ENCODE peak calls at places on chromosomes 16 and 17, in six cellular contexts. N, K, W, U, I and E are unnamed samples.

GRCh38 chr16:11390573-11391495 is 45.6 kb downstream of the RMI2 start:
- DNase-seq in I (no peak), N (no peak), W (no peak), K (no peak), U (no peak), E (no peak)

GRCh38 chr16:50666658-50667496 is 14.2 kb downstream of the SNX20 start:
- DNase-seq in U (no peak), N (no peak), I (peak), W (no peak), K (no peak), E (no peak)

GRCh38 chr16:5015351-5015750 is 18.4 kb downstream of the NAGPA start:
- DNase-seq in N (no peak), I (no peak), K (peak), U (no peak), W (no peak), E (no peak)

GRCh38 chr17:63035271-63035670 is 69.2 kb downstream of the TANC2 start:
- DNase-seq in N (no peak), K (peak), W (no peak), U (peak), I (no peak), E (peak)

GRCh38 chr17:37706446-37706845 is 38.4 kb downstream of the HNF1B start:
- DNase-seq in K (no peak), N (no peak), I (no peak), U (no peak), W (no peak), E (no peak)

GRCh38 chr17:19331134-19331533 is 31.4 kb downstream of the B9D1 start:
- DNase-seq in N (no peak), U (peak), W (no peak), I (no peak), K (no peak), E (peak)

GRCh38 chr17:29930399-29931010 is 477 bp upstream of the SSH2 start:
- DNase-seq in N (no peak), K (no peak), W (no peak), I (peak), U (peak), E (no peak)

GRCh38 chr17:4536259-4536741 is 18.9 kb downstream of the MYBBP1A start:
- DNase-seq in W (no peak), I (peak), N (peak), K (no peak), U (no peak), E (no peak)

GRCh38 chr17:83201206-83202001 is 122.0 kb downstream of the METRNL start:
- DNase-seq in W (no peak), U (no peak), N (peak), K (no peak), I (no peak), E (no peak)

GRCh38 chr16:30858829-30859423 is 35.0 kb downstream of the BCL7C start:
- DNase-seq in W (no peak), I (no peak), K (no peak), N (no peak), U (no peak), E (no peak)

GRCh38 chr17:40309031-40309937 is at the start of gene RARA:
- DNase-seq in N (peak), U (no peak), K (peak), W (no peak), I (no peak), E (no peak)

GRCh38 chr16:57361384-57361783 is 2.8 kb downstream of the CCL22 start:
- DNase-seq in K (no peak), U (no peak), W (no peak), N (no peak), I (no peak), E (no peak)

GRCh38 chr17:82003411-82004381 is 19.0 kb downstream of the CENPX start:
- DNase-seq in K (peak), U (peak), N (peak), W (peak), I (no peak), E (peak)

GRCh38 chr17:39935896-39936295 is 8.4 kb downstream of the LRRC3C start:
- DNase-seq in N (no peak), U (peak), I (no peak), W (no peak), K (no peak), E (no peak)

GRCh38 chr16:70768205-70768580 is 32.8 kb downstream of the VAC14 start:
- DNase-seq in K (no peak), W (no peak), U (no peak), N (no peak), I (no peak), E (no peak)

GRCh38 chr17:36856169-36856568 is 81.1 kb upstream of the LHX1 start:
- DNase-seq in I (no peak), K (no peak), U (no peak), W (no peak), N (no peak), E (no peak)

GRCh38 chr17:8806206-8807069 is 7.3 kb upstream of the MFSD6L start:
- DNase-seq in K (no peak), W (no peak), I (no peak), U (no peak), N (no peak), E (no peak)

GRCh38 chr16:726438-727290 is at the start of the genes CCDC78 and HAGHL:
- DNase-seq in W (no peak), I (peak), K (no peak), N (no peak), U (peak), E (no peak)

GRCh38 chr16:28990375-28991040 is 5.7 kb downstream of the LAT start:
- DNase-seq in K (no peak), N (no peak), I (no peak), U (no peak), W (no peak), E (no peak)

GRCh38 chr16:10923146-10923649 is 19.1 kb downstream of the DEXI start:
- DNase-seq in I (no peak), K (no peak), W (no peak), N (no peak), U (no peak), E (no peak)

GRCh38 chr17:80738406-80738805 is 193.8 kb downstream of the RPTOR start:
- DNase-seq in N (no peak), K (no peak), U (no peak), W (no peak), I (no peak), E (no peak)

GRCh38 chr17:15262291-15263205 is 2.6 kb downstream of the PMP22 start:
- DNase-seq in W (peak), I (peak), U (peak), N (peak), K (peak), E (no peak)

DNA sequence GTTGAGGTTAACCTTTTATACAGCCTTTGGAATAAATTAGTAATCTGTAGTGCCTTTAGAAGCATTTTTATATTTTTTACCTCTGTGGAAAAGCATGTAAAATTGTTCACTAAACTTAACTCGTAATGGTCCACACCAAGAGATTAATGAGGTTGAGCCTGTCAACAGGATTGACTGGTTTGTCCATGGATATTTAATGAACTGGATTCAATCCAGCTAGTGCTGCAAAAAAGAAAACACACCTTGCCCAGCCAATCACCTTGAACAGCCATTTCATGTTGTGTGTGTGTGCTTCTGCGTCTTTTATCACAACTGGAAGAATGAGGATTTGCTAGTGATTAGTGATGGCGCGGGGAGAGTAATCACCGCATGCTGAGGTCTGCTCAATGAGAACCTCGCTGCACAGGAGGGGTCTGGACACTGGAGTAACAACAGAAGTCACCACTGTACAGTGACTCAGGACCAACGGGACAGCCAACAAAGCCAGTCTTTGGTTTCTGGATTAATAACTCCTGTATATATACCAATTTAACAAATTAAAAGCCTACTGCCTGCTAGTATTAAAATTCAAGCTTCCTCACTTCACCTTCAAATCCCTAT is 33.7 kb downstream of the LITAFD start:
- DNase-seq in K (no peak), W (no peak), U (no peak), N (no peak), I (no peak), E (no peak)
- H3K4me3 ChIP-seq in K (no peak), W (no peak), U (no peak), N (no peak), I (no peak), E (no peak)

DNA sequence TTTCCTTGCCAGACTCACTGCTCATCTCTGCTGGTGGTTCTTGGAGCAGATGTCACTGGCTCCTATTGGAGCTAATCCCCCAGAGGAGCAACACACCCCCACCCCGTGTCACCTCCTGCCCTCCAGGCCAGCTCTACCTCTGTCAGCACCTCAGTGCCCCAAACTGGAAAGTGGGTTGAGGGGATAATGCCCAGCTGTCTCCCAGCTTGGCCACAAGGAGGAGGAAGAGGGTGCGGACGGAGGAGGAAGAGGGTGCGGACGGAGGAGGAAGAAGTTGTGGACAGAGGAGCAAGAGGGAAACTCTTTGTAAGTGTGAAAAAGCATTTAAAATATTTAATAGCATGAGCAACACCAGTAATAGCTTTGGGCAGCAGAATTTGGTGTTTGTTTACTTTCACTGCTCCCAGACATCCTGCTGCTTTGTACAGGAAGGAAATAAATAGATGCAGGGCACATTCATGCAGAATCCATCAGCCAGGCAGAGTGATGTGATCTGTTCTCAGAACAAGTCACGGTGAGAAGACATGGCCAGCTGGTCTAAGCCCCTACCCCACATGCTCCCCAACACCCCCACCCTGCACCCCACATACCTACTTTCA is 82.5 kb downstream of the C17orf67 start:
- DNase-seq in N (no peak), U (no peak), K (no peak), I (no peak), W (no peak), E (no peak)
- TF ChIP-seq CTCF in N (no peak), U (no peak), K (no peak), I (no peak), W (no peak), E (no peak)

DNA sequence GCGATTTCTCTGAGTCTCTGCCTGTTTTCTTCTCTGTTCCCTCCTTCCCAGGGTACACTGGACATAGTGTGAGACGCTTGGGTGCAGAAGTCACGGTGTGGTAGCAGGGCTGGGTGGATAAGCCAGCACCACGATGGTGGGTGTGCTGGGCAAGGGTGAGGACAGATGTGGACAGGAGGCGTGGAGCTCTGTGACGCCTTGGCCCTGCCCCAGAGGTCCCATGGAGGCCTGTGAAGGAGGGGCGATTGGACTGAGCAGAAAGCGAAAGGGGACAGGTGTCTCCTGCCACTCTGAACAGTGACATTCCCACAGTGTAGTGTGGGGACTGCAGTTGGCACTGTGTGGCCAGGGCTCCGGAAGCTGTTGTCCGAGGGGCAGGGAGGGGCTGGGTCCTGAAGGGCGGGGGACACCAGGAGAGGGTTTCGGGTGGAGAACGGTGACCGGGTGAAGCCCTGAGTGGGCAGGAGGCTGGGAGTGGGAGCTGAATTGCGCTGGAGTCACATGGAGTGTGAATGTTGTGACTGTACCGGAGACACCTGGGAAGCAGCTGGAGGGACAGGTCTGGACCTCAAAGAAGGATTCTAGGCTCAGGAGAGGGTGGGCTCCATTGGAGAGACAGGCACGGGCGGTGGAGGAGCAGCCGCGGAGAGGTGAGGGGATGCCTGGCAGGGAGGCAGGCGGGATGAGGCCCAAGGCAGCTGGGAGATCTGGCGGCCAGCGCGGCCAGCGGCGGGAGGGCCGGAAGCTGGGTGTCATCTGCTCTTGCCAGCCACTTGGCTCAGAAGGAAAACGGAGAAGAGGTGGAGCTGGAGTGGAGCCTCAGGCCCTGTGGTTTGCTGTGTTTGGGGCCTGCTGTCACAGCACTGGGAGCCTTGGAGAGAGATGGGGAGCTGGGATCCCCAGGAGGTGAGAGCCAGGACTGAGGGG is 7.5 kb downstream of the TBC1D24 start:
- DNase-seq in W (no peak), I (no peak), K (no peak), N (peak), U (peak), E (no peak)
- H3K4me3 ChIP-seq in W (peak), I (no peak), K (no peak), N (peak), U (peak), E (peak)

GRCh38 chr17:13594310-13594709 is 7.4 kb downstream of the HS3ST3A1 start:
- DNase-seq in N (no peak), I (no peak), K (no peak), W (no peak), U (no peak), E (no peak)

GRCh38 chr17:13593757-13594156 is 8.0 kb downstream of the HS3ST3A1 start:
- DNase-seq in I (no peak), U (peak), N (no peak), W (no peak), K (no peak), E (no peak)

GRCh38 chr17:13596241-13596941 is 5.3 kb downstream of the HS3ST3A1 start:
- DNase-seq in W (no peak), I (no peak), N (no peak), U (no peak), K (no peak), E (no peak)

GRCh38 chr17:13593021-13593751 is 8.5 kb downstream of the HS3ST3A1 start:
- DNase-seq in N (no peak), I (no peak), W (no peak), K (no peak), U (no peak), E (no peak)

GRCh38 chr17:13594762-13595697 is 6.7 kb downstream of the HS3ST3A1 start:
- DNase-seq in N (peak), W (peak), I (no peak), U (peak), K (peak), E (peak)
- TF ChIP-seq CTCF in N (peak), W (peak), I (peak), U (peak), K (peak), E (peak)

GRCh38 chr16:89924925-89925307 is 1.8 kb downstream of the TUBB3 start:
- DNase-seq in N (no peak), K (no peak), I (no peak), U (no peak), W (no peak), E (no peak)

GRCh38 chr16:89922884-89923639 is at the start of gene TUBB3:
- DNase-seq in U (peak), I (peak), W (no peak), N (no peak), K (peak), E (no peak)

GRCh38 chr16:89924298-89924924 is 1.3 kb downstream of the TUBB3 start:
- DNase-seq in K (peak), I (no peak), N (no peak), U (peak), W (no peak), E (no peak)

GRCh38 chr16:89922477-89922883 is 662 bp upstream of the TUBB3 start:
- DNase-seq in I (no peak), W (peak), U (peak), N (peak), K (peak), E (peak)

GRCh38 chr16:89923640-89924297 is 627 bp downstream of the TUBB3 start:
- DNase-seq in I (no peak), W (no peak), U (no peak), N (no peak), K (no peak), E (no peak)
- H3K4me3 ChIP-seq in I (no peak), W (peak), U (peak), N (peak), K (peak), E (peak)

DNA sequence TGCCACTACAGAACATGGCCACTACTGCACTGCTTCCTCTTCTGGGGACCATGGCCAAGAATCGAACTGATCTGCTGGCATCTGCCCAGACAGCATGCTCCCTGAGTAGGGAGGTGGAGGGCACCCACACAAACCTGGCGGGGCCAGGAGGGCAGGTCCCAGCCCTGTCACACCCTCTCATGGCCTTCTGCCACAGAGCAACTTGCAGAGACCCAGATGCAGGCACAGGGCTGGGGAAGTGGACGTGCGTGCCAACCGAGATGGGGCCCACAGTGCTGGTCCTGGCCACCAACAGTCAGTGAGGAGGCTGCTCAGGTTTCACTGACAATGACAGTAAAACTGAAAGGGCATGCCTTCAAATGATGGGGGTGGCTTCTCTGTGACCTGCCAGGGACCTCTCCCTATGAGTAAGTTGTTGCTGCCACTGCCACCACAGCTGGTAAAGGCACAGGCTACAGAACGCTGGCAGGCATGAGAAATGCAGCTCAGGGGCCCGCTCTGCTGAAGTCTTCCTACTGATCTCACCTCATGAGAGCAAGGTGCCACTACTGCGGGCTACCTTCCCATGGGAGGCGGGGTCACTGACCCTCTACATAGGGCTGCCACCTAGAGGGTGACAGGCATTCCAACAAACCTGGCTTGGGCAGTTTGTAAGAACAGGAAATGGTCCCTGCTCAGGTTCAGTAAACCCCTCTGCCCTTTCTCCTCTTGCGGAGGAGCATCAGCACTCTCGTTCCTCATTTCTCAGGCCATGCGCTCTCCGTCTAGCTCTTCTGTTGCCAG is 15.5 kb downstream of the HIC1 start:
- DNase-seq in I (peak), W (no peak), K (no peak), N (no peak), U (no peak), E (no peak)
- TF ChIP-seq CTCF in I (peak), W (no peak), K (no peak), N (no peak), U (no peak), E (no peak)

DNA sequence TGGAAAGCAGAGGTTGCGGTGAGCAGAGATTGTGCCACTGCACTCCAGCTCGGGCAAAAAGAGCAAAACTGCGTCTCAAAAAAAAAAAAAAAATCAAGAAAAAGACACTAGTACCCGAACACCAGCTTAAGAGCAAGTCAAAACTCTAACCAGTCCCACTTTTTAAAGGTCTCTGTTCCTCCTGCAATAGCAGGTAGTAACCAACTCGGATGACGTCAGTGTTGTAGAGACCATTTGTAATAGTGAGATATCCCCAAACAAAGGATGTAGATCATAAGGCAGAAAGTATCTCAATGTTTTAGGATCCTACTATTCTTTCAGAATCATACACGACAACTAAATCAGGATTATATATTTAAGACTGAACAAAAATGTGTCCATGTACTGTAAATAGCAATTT is 2.4 kb downstream of the JPT1 start:
- DNase-seq in I (no peak), K (no peak), W (no peak), U (peak), N (no peak), E (no peak)
- H3K4me3 ChIP-seq in I (peak), K (peak), W (no peak), U (no peak), N (peak), E (no peak)